ENCODE peak calls at places on chromosomes 5 and 9, in five cellular contexts. X, T, Y, E and J are unnamed samples.
A peak's percentile ranks its signal among the peaks of the same experiment; 100 is the strongest.

GRCh38 chr5:34522599-34523381 is 133.3 kb upstream of the RAI14 start:
- DNase-seq in Y (peak; percentile 47), E (peak; percentile 76), X (peak; percentile 79), T (peak; percentile 83), J (peak; percentile 75)

GRCh38 chr9:8599937-8600336 is 800.4 kb upstream of the DMAC1 start:
- DNase-seq in X (peak; percentile 4), T (no peak), Y (no peak), E (no peak), J (no peak)

GRCh38 chr5:40605295-40605958 is 74.3 kb upstream of the PTGER4 start:
- DNase-seq in E (no peak), X (peak; percentile 35), Y (no peak), T (no peak), J (no peak)

GRCh38 chr5:159038907-159039306 is 60.8 kb downstream of the EBF1 start:
- DNase-seq in E (peak; percentile 50), Y (no peak), X (peak; percentile 67), T (no peak), J (no peak)

GRCh38 chr5:149215478-149216042 is 56.1 kb upstream of the AFAP1L1 start:
- DNase-seq in T (peak; percentile 30), X (no peak), Y (no peak), E (no peak), J (no peak)

GRCh38 chr5:67475489-67475888 is 278.9 kb upstream of the CD180 start:
- DNase-seq in X (no peak), Y (no peak), E (no peak), T (no peak), J (no peak)

GRCh38 chr9:6759114-6759977 is 1.6 kb downstream of the KDM4C start:
- DNase-seq in E (peak; percentile 65), T (peak; percentile 51), Y (peak; percentile 11), X (peak; percentile 63), J (peak; percentile 84)

GRCh38 chr5:140243855-140244254 is 59.0 kb downstream of the PFDN1 start:
- DNase-seq in X (no peak), E (no peak), Y (no peak), T (peak; percentile 88), J (peak; percentile 35)

GRCh38 chr9:76701441-76702031 is 62.7 kb upstream of the PCA3 start:
- DNase-seq in T (no peak), X (no peak), Y (no peak), E (peak; percentile 24), J (no peak)

GRCh38 chr5:122942164-122942914 is 94.2 kb downstream of the PPIC start:
- DNase-seq in Y (no peak), X (peak; percentile 62), E (peak; percentile 37), T (no peak), J (peak; percentile 9)

GRCh38 chr5:124871299-124871698 is 124.9 kb upstream of the ZNF608 start:
- DNase-seq in X (no peak), T (no peak), E (no peak), Y (no peak), J (peak; percentile 12)

GRCh38 chr5:42749020-42749419 is 7.6 kb upstream of the CCDC152 start:
- DNase-seq in Y (no peak), X (no peak), T (no peak), E (no peak), J (no peak)

GRCh38 chr5:143923634-143924265 is 111.8 kb downstream of the HMHB1 start:
- DNase-seq in T (no peak), X (peak; percentile 60), E (no peak), Y (no peak), J (peak; percentile 28)

GRCh38 chr9:98995059-98995665 is 51.5 kb downstream of the COL15A1 start:
- DNase-seq in X (no peak), E (no peak), T (peak; percentile 76), Y (no peak), J (no peak)

GRCh38 chr5:111530298-111530740 is 18.0 kb upstream of the STARD4 start:
- DNase-seq in X (peak; percentile 91), T (peak; percentile 13), E (peak; percentile 97), Y (peak; percentile 77), J (peak; percentile 92)

GRCh38 chr5:32299059-32299677 is 13.6 kb downstream of the MTMR12 start:
- DNase-seq in T (no peak), Y (no peak), X (no peak), E (no peak), J (no peak)

GRCh38 chr5:31113101-31113500 is 80.4 kb upstream of the CDH6 start:
- DNase-seq in Y (no peak), X (peak; percentile 6), E (peak; percentile 70), T (no peak), J (peak; percentile 65)

GRCh38 chr9:123131258-123131657 is 97.8 kb downstream of the GPR21 start:
- DNase-seq in Y (no peak), E (peak; percentile 67), T (no peak), X (peak; percentile 60), J (peak; percentile 64)

GRCh38 chr5:161734741-161735140 is 49.2 kb downstream of the GABRA6 start:
- DNase-seq in E (no peak), X (no peak), T (no peak), Y (no peak), J (no peak)

GRCh38 chr5:172403191-172403794 is 51.0 kb downstream of the SH3PXD2B start:
- DNase-seq in Y (no peak), T (peak; percentile 52), E (no peak), X (no peak), J (no peak)

GRCh38 chr5:37043693-37044092 is 167.1 kb downstream of the NIPBL start:
- DNase-seq in E (no peak), T (no peak), Y (no peak), X (no peak), J (no peak)

GRCh38 chr9:5321058-5321457 is 16.5 kb upstream of the RLN2 start:
- DNase-seq in E (no peak), X (no peak), T (no peak), Y (no peak), J (no peak)

GRCh38 chr5:60260658-60261057 is 367.1 kb upstream of the PDE4D start:
- DNase-seq in E (no peak), T (no peak), X (peak; percentile 33), Y (no peak), J (no peak)

GRCh38 chr5:172776235-172776594 is 5.2 kb upstream of the DUSP1 start:
- DNase-seq in Y (no peak), X (no peak), E (no peak), T (no peak), J (no peak)

GRCh38 chr5:43674536-43674935 is 71.6 kb downstream of the NNT start:
- DNase-seq in Y (no peak), E (no peak), X (no peak), T (no peak), J (peak; percentile 22)

GRCh38 chr5:169901896-169902295 is 78.4 kb downstream of the INSYN2B start:
- DNase-seq in Y (no peak), T (no peak), E (no peak), X (no peak), J (no peak)

GRCh38 chr5:172696171-172696849 is 55.2 kb downstream of the NEURL1B start:
- DNase-seq in E (no peak), X (no peak), T (no peak), Y (no peak), J (no peak)